ENCODE peak calls at places on chromosome 1, in seven cellular contexts. One of them, this sample, is unnamed.

GRCh38 chr1:118151312-118151937 is 33.6 kb downstream of the SPAG17 start:
- DNase-seq in BE2C: peak
- DNase-seq in OCI-LY7: peak
- DNase-seq in choroid plexus epithelial cell: peak
- DNase-seq in mucosa of descending colon: peak
- DNase-seq in stomach: peak
- DNase-seq in right lobe of liver: no peak
- DNase-seq in this sample: peak

GRCh38 chr1:189811960-189812359 is 665.7 kb downstream of the BRINP3 start:
- DNase-seq in BE2C: no peak
- DNase-seq in OCI-LY7: no peak
- DNase-seq in choroid plexus epithelial cell: no peak
- DNase-seq in mucosa of descending colon: no peak
- DNase-seq in stomach: no peak
- DNase-seq in right lobe of liver: no peak
- DNase-seq in this sample: no peak

GRCh38 chr1:235076504-235077162 is 52.0 kb downstream of the TOMM20 start:
- DNase-seq in BE2C: no peak
- DNase-seq in OCI-LY7: no peak
- DNase-seq in choroid plexus epithelial cell: no peak
- DNase-seq in mucosa of descending colon: no peak
- DNase-seq in stomach: no peak
- DNase-seq in right lobe of liver: no peak
- DNase-seq in this sample: no peak

GRCh38 chr1:37850352-37850955 is 8.9 kb downstream of the MTF1 start:
- DNase-seq in BE2C: no peak
- DNase-seq in OCI-LY7: no peak
- DNase-seq in choroid plexus epithelial cell: peak
- DNase-seq in mucosa of descending colon: no peak
- DNase-seq in stomach: no peak
- DNase-seq in right lobe of liver: no peak
- DNase-seq in this sample: no peak

GRCh38 chr1:194342484-194343262 is 1156.3 kb upstream of the B3GALT2 start:
- DNase-seq in BE2C: no peak
- DNase-seq in OCI-LY7: peak
- DNase-seq in choroid plexus epithelial cell: no peak
- DNase-seq in mucosa of descending colon: no peak
- DNase-seq in stomach: no peak
- DNase-seq in right lobe of liver: no peak
- DNase-seq in this sample: no peak

GRCh38 chr1:180887841-180888240 is 24.9 kb upstream of the KIAA1614 start:
- DNase-seq in BE2C: no peak
- DNase-seq in OCI-LY7: no peak
- DNase-seq in choroid plexus epithelial cell: no peak
- DNase-seq in mucosa of descending colon: no peak
- DNase-seq in stomach: no peak
- DNase-seq in right lobe of liver: no peak
- DNase-seq in this sample: no peak

GRCh38 chr1:42419449-42419848 is 36.4 kb downstream of the ZMYND12 start:
- DNase-seq in BE2C: peak
- DNase-seq in OCI-LY7: no peak
- DNase-seq in choroid plexus epithelial cell: no peak
- DNase-seq in mucosa of descending colon: no peak
- DNase-seq in stomach: no peak
- DNase-seq in right lobe of liver: no peak
- DNase-seq in this sample: peak

GRCh38 chr1:243415663-243416365 is 160.0 kb downstream of the SDCCAG8 start:
- DNase-seq in BE2C: no peak
- DNase-seq in OCI-LY7: no peak
- DNase-seq in choroid plexus epithelial cell: no peak
- DNase-seq in mucosa of descending colon: no peak
- DNase-seq in stomach: no peak
- DNase-seq in right lobe of liver: no peak
- DNase-seq in this sample: no peak

GRCh38 chr1:157377216-157377821 is 175.0 kb downstream of the FCRL5 start:
- DNase-seq in BE2C: peak
- DNase-seq in OCI-LY7: peak
- DNase-seq in choroid plexus epithelial cell: peak
- DNase-seq in mucosa of descending colon: peak
- DNase-seq in stomach: peak
- DNase-seq in right lobe of liver: no peak
- DNase-seq in this sample: peak

GRCh38 chr1:76075877-76076276 is 1.3 kb downstream of the ST6GALNAC3 start:
- DNase-seq in BE2C: no peak
- DNase-seq in OCI-LY7: peak
- DNase-seq in choroid plexus epithelial cell: peak
- DNase-seq in mucosa of descending colon: no peak
- DNase-seq in stomach: no peak
- DNase-seq in right lobe of liver: no peak
- DNase-seq in this sample: no peak

GRCh38 chr1:171140466-171140865 is 44.6 kb upstream of the FMO2 start:
- DNase-seq in BE2C: no peak
- DNase-seq in OCI-LY7: no peak
- DNase-seq in choroid plexus epithelial cell: peak
- DNase-seq in mucosa of descending colon: no peak
- DNase-seq in stomach: no peak
- DNase-seq in right lobe of liver: no peak
- DNase-seq in this sample: peak

GRCh38 chr1:54758678-54759348 is 5.5 kb downstream of the PARS2 start:
- DNase-seq in BE2C: no peak
- DNase-seq in OCI-LY7: no peak
- DNase-seq in choroid plexus epithelial cell: no peak
- DNase-seq in mucosa of descending colon: no peak
- DNase-seq in stomach: no peak
- DNase-seq in right lobe of liver: no peak
- DNase-seq in this sample: no peak

GRCh38 chr1:33660244-33660643 is 187.8 kb downstream of the ZSCAN20 start:
- DNase-seq in BE2C: no peak
- DNase-seq in OCI-LY7: no peak
- DNase-seq in choroid plexus epithelial cell: no peak
- DNase-seq in mucosa of descending colon: no peak
- DNase-seq in stomach: no peak
- DNase-seq in right lobe of liver: no peak
- DNase-seq in this sample: peak

GRCh38 chr1:47937586-47937985 is 59.6 kb downstream of the TRABD2B start:
- DNase-seq in BE2C: no peak
- DNase-seq in OCI-LY7: no peak
- DNase-seq in choroid plexus epithelial cell: no peak
- DNase-seq in mucosa of descending colon: no peak
- DNase-seq in stomach: no peak
- DNase-seq in right lobe of liver: no peak
- DNase-seq in this sample: no peak

GRCh38 chr1:74767490-74767889 is 34.5 kb downstream of the TYW3 start:
- DNase-seq in BE2C: peak
- DNase-seq in OCI-LY7: peak
- DNase-seq in choroid plexus epithelial cell: peak
- DNase-seq in mucosa of descending colon: no peak
- DNase-seq in stomach: no peak
- DNase-seq in right lobe of liver: no peak
- DNase-seq in this sample: peak
- TF ChIP-seq CTCF in BE2C: peak
- TF ChIP-seq CTCF in OCI-LY7: peak
- TF ChIP-seq CTCF in choroid plexus epithelial cell: peak
- TF ChIP-seq CTCF in mucosa of descending colon: no peak
- TF ChIP-seq CTCF in stomach: no peak
- TF ChIP-seq CTCF in right lobe of liver: no peak
- TF ChIP-seq CTCF in this sample: peak

GRCh38 chr1:34928066-34928864 is 1.2 kb downstream of the DLGAP3 start:
- DNase-seq in BE2C: no peak
- DNase-seq in OCI-LY7: no peak
- DNase-seq in choroid plexus epithelial cell: no peak
- DNase-seq in mucosa of descending colon: no peak
- DNase-seq in stomach: no peak
- DNase-seq in right lobe of liver: no peak
- DNase-seq in this sample: no peak
- H3K4me3 ChIP-seq in BE2C: peak
- H3K4me3 ChIP-seq in OCI-LY7: peak
- H3K4me3 ChIP-seq in choroid plexus epithelial cell: no peak
- H3K4me3 ChIP-seq in mucosa of descending colon: no peak
- H3K4me3 ChIP-seq in stomach: peak
- H3K4me3 ChIP-seq in right lobe of liver: no peak
- H3K4me3 ChIP-seq in this sample: no peak

GRCh38 chr1:223133824-223134435 is 9.1 kb downstream of the TLR5 start:
- DNase-seq in BE2C: peak
- DNase-seq in OCI-LY7: peak
- DNase-seq in choroid plexus epithelial cell: peak
- DNase-seq in mucosa of descending colon: peak
- DNase-seq in stomach: peak
- DNase-seq in right lobe of liver: peak
- DNase-seq in this sample: peak
- TF ChIP-seq CTCF in BE2C: peak
- TF ChIP-seq CTCF in OCI-LY7: peak
- TF ChIP-seq CTCF in choroid plexus epithelial cell: peak
- TF ChIP-seq CTCF in mucosa of descending colon: peak
- TF ChIP-seq CTCF in stomach: no peak
- TF ChIP-seq CTCF in right lobe of liver: peak
- TF ChIP-seq CTCF in this sample: peak

GRCh38 chr1:229552732-229553131 is 5.8 kb downstream of the ABCB10 start:
- DNase-seq in BE2C: no peak
- DNase-seq in OCI-LY7: no peak
- DNase-seq in choroid plexus epithelial cell: no peak
- DNase-seq in mucosa of descending colon: no peak
- DNase-seq in stomach: no peak
- DNase-seq in right lobe of liver: no peak
- DNase-seq in this sample: no peak
- H3K4me3 ChIP-seq in BE2C: no peak
- H3K4me3 ChIP-seq in OCI-LY7: no peak
- H3K4me3 ChIP-seq in choroid plexus epithelial cell: no peak
- H3K4me3 ChIP-seq in mucosa of descending colon: no peak
- H3K4me3 ChIP-seq in stomach: no peak
- H3K4me3 ChIP-seq in right lobe of liver: no peak
- H3K4me3 ChIP-seq in this sample: no peak

This sample was measured in fibroblast of the aortic adventitia.